ENCODE peak calls at places on chromosome 17, in five cellular contexts. One of them, this sample, is unnamed.
A peak's percentile ranks its signal among the peaks of the same experiment; 100 is the strongest.

GRCh38 chr17:5580367-5580766 is 3.9 kb downstream of the NLRP1 start:
- DNase-seq in ovary: no peak
- DNase-seq in cardiac fibroblast: peak; percentile 53
- DNase-seq in Peyer's patch: no peak
- DNase-seq in HCT116: no peak
- DNase-seq in this sample: no peak

GRCh38 chr17:42659079-42659931 is at the start of gene TUBG2:
- DNase-seq in ovary: peak; percentile 89
- DNase-seq in cardiac fibroblast: peak; percentile 93
- DNase-seq in Peyer's patch: peak; percentile 78
- DNase-seq in HCT116: peak; percentile 80
- DNase-seq in this sample: peak; percentile 87

GRCh38 chr17:44360826-44361225 is 2.8 kb downstream of the FAM171A2 start:
- DNase-seq in ovary: peak; percentile 86
- DNase-seq in cardiac fibroblast: peak; percentile 71
- DNase-seq in Peyer's patch: no peak
- DNase-seq in HCT116: no peak
- DNase-seq in this sample: peak; percentile 67

GRCh38 chr17:69235338-69236058 is 6.9 kb upstream of the ABCA10 start:
- DNase-seq in ovary: peak; percentile 87
- DNase-seq in cardiac fibroblast: peak; percentile 95
- DNase-seq in Peyer's patch: peak; percentile 52
- DNase-seq in HCT116: peak; percentile 89
- DNase-seq in this sample: peak; percentile 85

GRCh38 chr17:38896373-38896954 is 26.6 kb downstream of the LASP1 start:
- DNase-seq in ovary: no peak
- DNase-seq in cardiac fibroblast: no peak
- DNase-seq in Peyer's patch: no peak
- DNase-seq in HCT116: no peak
- DNase-seq in this sample: peak; percentile 81

GRCh38 chr17:54903375-54903774 is 2.7 kb downstream of the TOM1L1 start:
- DNase-seq in ovary: peak; percentile 17
- DNase-seq in cardiac fibroblast: peak; percentile 23
- DNase-seq in Peyer's patch: peak; percentile 65
- DNase-seq in HCT116: no peak
- DNase-seq in this sample: no peak

GRCh38 chr17:27324940-27325339 is 31.0 kb downstream of the WSB1 start:
- DNase-seq in ovary: no peak
- DNase-seq in cardiac fibroblast: no peak
- DNase-seq in Peyer's patch: no peak
- DNase-seq in HCT116: no peak
- DNase-seq in this sample: no peak

GRCh38 chr17:75115545-75115944 is 5.8 kb downstream of the ARMC7 start:
- DNase-seq in ovary: no peak
- DNase-seq in cardiac fibroblast: no peak
- DNase-seq in Peyer's patch: no peak
- DNase-seq in HCT116: no peak
- DNase-seq in this sample: no peak

GRCh38 chr17:76074390-76075363 is at the start of gene GALR2:
- DNase-seq in ovary: no peak
- DNase-seq in cardiac fibroblast: no peak
- DNase-seq in Peyer's patch: no peak
- DNase-seq in HCT116: no peak
- DNase-seq in this sample: no peak

GRCh38 chr17:39750131-39751015 is 12.6 kb downstream of the GRB7 start:
- DNase-seq in ovary: no peak
- DNase-seq in cardiac fibroblast: peak; percentile 21
- DNase-seq in Peyer's patch: no peak
- DNase-seq in HCT116: no peak
- DNase-seq in this sample: no peak

GRCh38 chr17:74431568-74432483 is at the start of gene GPRC5C:
- DNase-seq in ovary: peak; percentile 91
- DNase-seq in cardiac fibroblast: peak; percentile 76
- DNase-seq in Peyer's patch: peak; percentile 95
- DNase-seq in HCT116: peak; percentile 66
- DNase-seq in this sample: peak; percentile 33

GRCh38 chr17:72338847-72339790 is 218.3 kb downstream of the SOX9 start:
- DNase-seq in ovary: no peak
- DNase-seq in cardiac fibroblast: peak; percentile 93
- DNase-seq in Peyer's patch: no peak
- DNase-seq in HCT116: peak; percentile 91
- DNase-seq in this sample: peak; percentile 89

GRCh38 chr17:78854508-78854907 is 13.9 kb upstream of the USP36 start:
- DNase-seq in ovary: no peak
- DNase-seq in cardiac fibroblast: no peak
- DNase-seq in Peyer's patch: no peak
- DNase-seq in HCT116: no peak
- DNase-seq in this sample: no peak

GRCh38 chr17:78364436-78365281 is 4.8 kb upstream of the SOCS3 start:
- DNase-seq in ovary: no peak
- DNase-seq in cardiac fibroblast: no peak
- DNase-seq in Peyer's patch: no peak
- DNase-seq in HCT116: no peak
- DNase-seq in this sample: peak; percentile 53

GRCh38 chr17:45162022-45162687 is 480 bp downstream of the HEXIM2 start:
- DNase-seq in ovary: peak; percentile 50
- DNase-seq in cardiac fibroblast: no peak
- DNase-seq in Peyer's patch: no peak
- DNase-seq in HCT116: no peak
- DNase-seq in this sample: no peak

GRCh38 chr17:39622380-39623006 is 4.3 kb upstream of the PPP1R1B start:
- DNase-seq in ovary: no peak
- DNase-seq in cardiac fibroblast: no peak
- DNase-seq in Peyer's patch: no peak
- DNase-seq in HCT116: no peak
- DNase-seq in this sample: no peak

GRCh38 chr17:27609606-27610303 is 21.2 kb upstream of the LGALS9 start:
- DNase-seq in ovary: no peak
- DNase-seq in cardiac fibroblast: peak; percentile 58
- DNase-seq in Peyer's patch: peak; percentile 62
- DNase-seq in HCT116: no peak
- DNase-seq in this sample: peak; percentile 50

GRCh38 chr17:79000396-79001189 is 9.0 kb downstream of the CANT1 start:
- DNase-seq in ovary: peak; percentile 13
- DNase-seq in cardiac fibroblast: no peak
- DNase-seq in Peyer's patch: no peak
- DNase-seq in HCT116: no peak
- DNase-seq in this sample: no peak

GRCh38 chr17:7043544-7044268 is at the start of gene SLC16A11:
- DNase-seq in ovary: peak; percentile 42
- DNase-seq in cardiac fibroblast: peak; percentile 58
- DNase-seq in Peyer's patch: peak; percentile 61
- DNase-seq in HCT116: no peak
- DNase-seq in this sample: no peak

GRCh38 chr17:38815576-38816193 is 9.4 kb downstream of the CWC25 start:
- DNase-seq in ovary: no peak
- DNase-seq in cardiac fibroblast: peak; percentile 41
- DNase-seq in Peyer's patch: no peak
- DNase-seq in HCT116: no peak
- DNase-seq in this sample: peak; percentile 48

GRCh38 chr17:40862985-40863733 is 3.9 kb downstream of the KRT12 start:
- DNase-seq in ovary: no peak
- DNase-seq in cardiac fibroblast: peak; percentile 5
- DNase-seq in Peyer's patch: no peak
- DNase-seq in HCT116: no peak
- DNase-seq in this sample: no peak

GRCh38 chr17:55726440-55726839 is 3.8 kb upstream of the TMEM100 start:
- DNase-seq in ovary: peak; percentile 54
- DNase-seq in cardiac fibroblast: peak; percentile 94
- DNase-seq in Peyer's patch: no peak
- DNase-seq in HCT116: no peak
- DNase-seq in this sample: peak; percentile 58

GRCh38 chr17:42240201-42240600 is 36.0 kb downstream of the STAT5B start:
- DNase-seq in ovary: no peak
- DNase-seq in cardiac fibroblast: peak; percentile 32
- DNase-seq in Peyer's patch: no peak
- DNase-seq in HCT116: no peak
- DNase-seq in this sample: no peak

DNA sequence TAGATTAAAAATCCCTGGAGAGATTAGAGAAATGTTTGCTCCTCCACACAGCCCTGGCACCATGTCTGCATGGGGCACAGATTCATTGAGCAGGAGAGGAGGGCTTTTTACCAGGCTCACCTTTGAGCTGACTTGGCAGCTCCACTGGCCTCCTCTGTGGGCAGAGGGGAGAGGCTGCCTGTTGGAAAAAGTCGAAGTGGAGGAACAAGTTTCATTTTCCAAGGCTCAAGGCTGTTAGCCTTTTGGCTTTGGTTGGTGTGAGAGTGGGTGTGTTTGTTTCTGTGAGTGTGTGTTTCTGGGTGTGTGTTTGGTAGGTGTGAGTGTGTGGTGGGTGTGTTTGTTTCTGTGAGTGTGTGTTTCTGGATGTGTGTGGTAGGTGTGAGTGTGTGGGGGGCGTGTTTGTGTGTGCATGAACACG is 5.6 kb downstream of the TMEM238L start:
- DNase-seq in ovary: no peak
- DNase-seq in cardiac fibroblast: peak; percentile 5
- DNase-seq in Peyer's patch: peak; percentile 63
- DNase-seq in HCT116: no peak
- DNase-seq in this sample: no peak
- H3K4me3 ChIP-seq in ovary: no peak overlapping the region
- H3K4me3 ChIP-seq in cardiac fibroblast: no peak overlapping the region
- H3K4me3 ChIP-seq in Peyer's patch: peak overlapping the region; percentile 43
- H3K4me3 ChIP-seq in HCT116: no peak overlapping the region
- H3K4me3 ChIP-seq in this sample: no peak overlapping the region

GRCh38 chr17:81302861-81303326 is 7.8 kb upstream of the SLC38A10 start:
- DNase-seq in ovary: no peak
- DNase-seq in cardiac fibroblast: no peak
- DNase-seq in Peyer's patch: no peak
- DNase-seq in HCT116: no peak
- DNase-seq in this sample: no peak
- TF ChIP-seq CTCF in ovary: no peak
- TF ChIP-seq CTCF in cardiac fibroblast: no peak
- TF ChIP-seq CTCF in Peyer's patch: no peak
- TF ChIP-seq CTCF in HCT116: no peak
- TF ChIP-seq CTCF in this sample: no peak

DNA sequence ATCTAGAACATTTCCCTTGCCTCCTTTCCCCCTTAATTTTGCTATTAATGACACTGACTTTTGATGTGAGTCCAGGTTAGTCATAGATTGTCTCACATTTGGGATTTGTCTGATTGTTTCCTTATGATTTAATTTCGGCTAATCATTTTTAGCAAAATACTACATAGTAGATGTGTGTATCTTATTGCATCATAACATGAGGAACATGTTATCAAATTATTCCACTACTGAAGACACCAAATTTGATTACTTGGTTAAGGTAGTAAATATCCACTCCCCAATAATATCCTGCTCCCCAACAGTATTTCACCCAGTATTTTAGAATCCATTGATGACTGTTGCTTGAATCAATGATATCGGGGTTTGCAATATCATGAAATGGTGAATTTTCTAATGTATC is 2.7 kb downstream of the POLG2 start:
- DNase-seq in ovary: no peak
- DNase-seq in cardiac fibroblast: no peak
- DNase-seq in Peyer's patch: no peak
- DNase-seq in HCT116: no peak
- DNase-seq in this sample: no peak
- H3K4me3 ChIP-seq in ovary: no peak overlapping the region
- H3K4me3 ChIP-seq in cardiac fibroblast: no peak overlapping the region
- H3K4me3 ChIP-seq in Peyer's patch: no peak overlapping the region
- H3K4me3 ChIP-seq in HCT116: no peak overlapping the region
- H3K4me3 ChIP-seq in this sample: no peak overlapping the region

GRCh38 chr17:57740225-57740528 is 4.9 kb downstream of the CCDC182 start:
- DNase-seq in ovary: no peak
- DNase-seq in cardiac fibroblast: no peak
- DNase-seq in Peyer's patch: no peak
- DNase-seq in HCT116: no peak
- DNase-seq in this sample: no peak
- TF ChIP-seq CTCF in ovary: no peak
- TF ChIP-seq CTCF in cardiac fibroblast: no peak
- TF ChIP-seq CTCF in Peyer's patch: no peak
- TF ChIP-seq CTCF in HCT116: no peak
- TF ChIP-seq CTCF in this sample: no peak

GRCh38 chr17:82303944-82304808 is 13.2 kb downstream of the CD7 start:
- DNase-seq in ovary: peak; percentile 49
- DNase-seq in cardiac fibroblast: peak; percentile 73
- DNase-seq in Peyer's patch: no peak
- DNase-seq in HCT116: no peak
- DNase-seq in this sample: peak; percentile 45
- H3K4me3 ChIP-seq in ovary: no peak overlapping the region
- H3K4me3 ChIP-seq in cardiac fibroblast: no peak overlapping the region
- H3K4me3 ChIP-seq in Peyer's patch: no peak overlapping the region
- H3K4me3 ChIP-seq in HCT116: no peak overlapping the region
- H3K4me3 ChIP-seq in this sample: no peak overlapping the region